ENCODE peak calls at places on chromosomes 6 and 20, in four cellular contexts. One of them, this sample, is unnamed.
A peak's percentile ranks its signal among the peaks of the same experiment; 100 is the strongest.

GRCh38 chr20:9177278-9177677 is 108.4 kb downstream of the PLCB4 start:
- DNase-seq in hepatocyte: no peak
- DNase-seq in mucosa of descending colon: no peak
- DNase-seq in non-pigmented ciliary epithelial cell: no peak
- DNase-seq in this sample: no peak

GRCh38 chr6:121482004-121482693 is 46.7 kb downstream of the GJA1 start:
- DNase-seq in hepatocyte: no peak
- DNase-seq in mucosa of descending colon: no peak
- DNase-seq in non-pigmented ciliary epithelial cell: peak; percentile 75
- DNase-seq in this sample: no peak

GRCh38 chr20:63686492-63687321 is 9.7 kb upstream of the TNFRSF6B start:
- DNase-seq in hepatocyte: peak; percentile 60
- DNase-seq in mucosa of descending colon: peak; percentile 82
- DNase-seq in non-pigmented ciliary epithelial cell: no peak
- DNase-seq in this sample: no peak

GRCh38 chr20:39632176-39632575 is 670.0 kb downstream of the DHX35 start:
- DNase-seq in hepatocyte: no peak
- DNase-seq in mucosa of descending colon: no peak
- DNase-seq in non-pigmented ciliary epithelial cell: no peak
- DNase-seq in this sample: no peak

GRCh38 chr6:49339096-49339495 is 124.0 kb downstream of the MMUT start:
- DNase-seq in hepatocyte: no peak
- DNase-seq in mucosa of descending colon: no peak
- DNase-seq in non-pigmented ciliary epithelial cell: no peak
- DNase-seq in this sample: no peak

GRCh38 chr6:135921176-135921575 is 69.7 kb downstream of the PDE7B start:
- DNase-seq in hepatocyte: no peak
- DNase-seq in mucosa of descending colon: no peak
- DNase-seq in non-pigmented ciliary epithelial cell: no peak
- DNase-seq in this sample: no peak

GRCh38 chr6:52213127-52213526 is 27.0 kb downstream of the IL17A start:
- DNase-seq in hepatocyte: no peak
- DNase-seq in mucosa of descending colon: no peak
- DNase-seq in non-pigmented ciliary epithelial cell: no peak
- DNase-seq in this sample: peak; percentile 51

GRCh38 chr20:35274172-35275092 is 3.5 kb downstream of the MMP24OS start:
- DNase-seq in hepatocyte: no peak
- DNase-seq in mucosa of descending colon: no peak
- DNase-seq in non-pigmented ciliary epithelial cell: no peak
- DNase-seq in this sample: no peak

GRCh38 chr6:51618563-51618962 is 468.9 kb downstream of the PKHD1 start:
- DNase-seq in hepatocyte: peak; percentile 41
- DNase-seq in mucosa of descending colon: no peak
- DNase-seq in non-pigmented ciliary epithelial cell: no peak
- DNase-seq in this sample: peak; percentile 30

GRCh38 chr6:99458319-99458718 is 33.2 kb upstream of the PNISR start:
- DNase-seq in hepatocyte: peak; percentile 6
- DNase-seq in mucosa of descending colon: no peak
- DNase-seq in non-pigmented ciliary epithelial cell: no peak
- DNase-seq in this sample: peak; percentile 47

GRCh38 chr6:19896580-19897010 is 59.4 kb downstream of the ID4 start:
- DNase-seq in hepatocyte: peak; percentile 16
- DNase-seq in mucosa of descending colon: no peak
- DNase-seq in non-pigmented ciliary epithelial cell: no peak
- DNase-seq in this sample: no peak

GRCh38 chr6:355373-355772 is 36.2 kb upstream of the IRF4 start:
- DNase-seq in hepatocyte: no peak
- DNase-seq in mucosa of descending colon: no peak
- DNase-seq in non-pigmented ciliary epithelial cell: no peak
- DNase-seq in this sample: no peak

GRCh38 chr6:96787846-96788580 is 49.3 kb downstream of the GPR63 start:
- DNase-seq in hepatocyte: no peak
- DNase-seq in mucosa of descending colon: no peak
- DNase-seq in non-pigmented ciliary epithelial cell: no peak
- DNase-seq in this sample: no peak

GRCh38 chr20:39516964-39517363 is 554.8 kb downstream of the DHX35 start:
- DNase-seq in hepatocyte: no peak
- DNase-seq in mucosa of descending colon: no peak
- DNase-seq in non-pigmented ciliary epithelial cell: no peak
- DNase-seq in this sample: no peak

GRCh38 chr6:139587469-139587868 is 213.0 kb upstream of the CITED2 start:
- DNase-seq in hepatocyte: no peak
- DNase-seq in mucosa of descending colon: no peak
- DNase-seq in non-pigmented ciliary epithelial cell: peak; percentile 93
- DNase-seq in this sample: peak; percentile 76

GRCh38 chr6:9933674-9934073 is 481.2 kb downstream of the TFAP2A start:
- DNase-seq in hepatocyte: no peak
- DNase-seq in mucosa of descending colon: no peak
- DNase-seq in non-pigmented ciliary epithelial cell: no peak
- DNase-seq in this sample: no peak

GRCh38 chr20:10795286-10796026 is 121.7 kb upstream of the JAG1 start:
- DNase-seq in hepatocyte: no peak
- DNase-seq in mucosa of descending colon: no peak
- DNase-seq in non-pigmented ciliary epithelial cell: no peak
- DNase-seq in this sample: no peak

GRCh38 chr20:22511943-22512910 is 72.1 kb downstream of the FOXA2 start:
- DNase-seq in hepatocyte: peak; percentile 84
- DNase-seq in mucosa of descending colon: peak; percentile 77
- DNase-seq in non-pigmented ciliary epithelial cell: no peak
- DNase-seq in this sample: peak; percentile 99

GRCh38 chr6:28914941-28915340 is 8.8 kb downstream of the TRIM27 start:
- DNase-seq in hepatocyte: no peak
- DNase-seq in mucosa of descending colon: no peak
- DNase-seq in non-pigmented ciliary epithelial cell: no peak
- DNase-seq in this sample: no peak

GRCh38 chr6:23349521-23350147 is 776.4 kb upstream of the NRSN1 start:
- DNase-seq in hepatocyte: peak; percentile 44
- DNase-seq in mucosa of descending colon: no peak
- DNase-seq in non-pigmented ciliary epithelial cell: peak; percentile 77
- DNase-seq in this sample: no peak

GRCh38 chr20:43746344-43747137 is 19.7 kb upstream of the GTSF1L start:
- DNase-seq in hepatocyte: no peak
- DNase-seq in mucosa of descending colon: no peak
- DNase-seq in non-pigmented ciliary epithelial cell: no peak
- DNase-seq in this sample: no peak

GRCh38 chr6:129884211-129884610 is 23.1 kb upstream of the TMEM244 start:
- DNase-seq in hepatocyte: no peak
- DNase-seq in mucosa of descending colon: no peak
- DNase-seq in non-pigmented ciliary epithelial cell: no peak
- DNase-seq in this sample: no peak

GRCh38 chr20:33667245-33668086 is 723 bp downstream of the ACTL10 start:
- DNase-seq in hepatocyte: no peak
- DNase-seq in mucosa of descending colon: peak; percentile 91
- DNase-seq in non-pigmented ciliary epithelial cell: no peak
- DNase-seq in this sample: no peak

GRCh38 chr20:10185741-10186558 is 32.7 kb upstream of the SNAP25 start:
- DNase-seq in hepatocyte: peak; percentile 28
- DNase-seq in mucosa of descending colon: no peak
- DNase-seq in non-pigmented ciliary epithelial cell: no peak
- DNase-seq in this sample: peak; percentile 25

GRCh38 chr6:162100091-162100490 is 627.5 kb downstream of the PRKN start:
- DNase-seq in hepatocyte: no peak
- DNase-seq in mucosa of descending colon: no peak
- DNase-seq in non-pigmented ciliary epithelial cell: no peak
- DNase-seq in this sample: no peak

GRCh38 chr20:38202982-38203293 is 37.9 kb upstream of the TGM2 start:
- DNase-seq in hepatocyte: no peak
- DNase-seq in mucosa of descending colon: no peak
- DNase-seq in non-pigmented ciliary epithelial cell: no peak
- DNase-seq in this sample: no peak

GRCh38 chr20:17966432-17967312 is 1.9 kb downstream of the SNX5 start:
- DNase-seq in hepatocyte: peak; percentile 46
- DNase-seq in mucosa of descending colon: no peak
- DNase-seq in non-pigmented ciliary epithelial cell: no peak
- DNase-seq in this sample: peak; percentile 67

GRCh38 chr20:16028923-16029322 is 544.3 kb downstream of the KIF16B start:
- DNase-seq in hepatocyte: no peak
- DNase-seq in mucosa of descending colon: no peak
- DNase-seq in non-pigmented ciliary epithelial cell: no peak
- DNase-seq in this sample: no peak

GRCh38 chr6:33822575-33823395 is 19.0 kb upstream of the MLN start:
- DNase-seq in hepatocyte: no peak
- DNase-seq in mucosa of descending colon: peak; percentile 29
- DNase-seq in non-pigmented ciliary epithelial cell: no peak
- DNase-seq in this sample: peak; percentile 56

GRCh38 chr6:5566718-5567117 is 305.4 kb downstream of the FARS2 start:
- DNase-seq in hepatocyte: no peak
- DNase-seq in mucosa of descending colon: no peak
- DNase-seq in non-pigmented ciliary epithelial cell: no peak
- DNase-seq in this sample: no peak